ENCODE peak calls at places on chromosomes 13 and 19, in four cellular contexts. N is fibroblast of the aortic adventitia, G is RWPE2, Y is cardiac fibroblast. I is an unnamed sample.

GRCh38 chr19:16445238-16446107 is 26.3 kb downstream of the EPS15L1 start:
- DNase-seq in N (no peak), G (no peak), Y (peak; percentile 71), I (peak; percentile 58)

GRCh38 chr19:12042893-12043292 is 7.4 kb upstream of the ZNF433 start:
- DNase-seq in N (no peak), G (no peak), Y (no peak), I (no peak)

GRCh38 chr13:33285420-33286124 is at the start of gene STARD13:
- DNase-seq in N (peak; percentile 98), G (peak; percentile 94), Y (peak; percentile 99), I (peak; percentile 59)

GRCh38 chr19:8004723-8005513 is 523 bp downstream of the ELAVL1 start:
- DNase-seq in N (peak; percentile 24), G (no peak), Y (peak; percentile 40), I (peak; percentile 52)

GRCh38 chr19:36266375-36266961 is 51.6 kb downstream of the ZNF146 start:
- DNase-seq in N (no peak), G (no peak), Y (peak; percentile 33), I (no peak)

GRCh38 chr13:40874138-40874776 is 84.8 kb downstream of the SLC25A15 start:
- DNase-seq in N (peak; percentile 10), G (no peak), Y (peak; percentile 6), I (no peak)

GRCh38 chr13:109385161-109385560 is 401.2 kb downstream of the IRS2 start:
- DNase-seq in N (no peak), G (no peak), Y (peak; percentile 44), I (no peak)

GRCh38 chr19:1302534-1303239 is 17.0 kb downstream of the EFNA2 start:
- DNase-seq in N (no peak), G (no peak), Y (no peak), I (no peak)

GRCh38 chr19:10288662-10289166 is 1.0 kb upstream of the ICAM5 start:
- DNase-seq in N (no peak), G (peak; percentile 81), Y (peak; percentile 36), I (peak; percentile 85)

GRCh38 chr19:15283141-15283885 is 49.0 kb downstream of the BRD4 start:
- DNase-seq in N (peak; percentile 83), G (no peak), Y (peak; percentile 69), I (no peak)

GRCh38 chr19:55958356-55958755 is 10.7 kb downstream of the NLRP8 start:
- DNase-seq in N (no peak), G (no peak), Y (no peak), I (no peak)

GRCh38 chr19:16470541-16470910 is 1.2 kb downstream of the EPS15L1 start:
- DNase-seq in N (no peak), G (no peak), Y (peak; percentile 25), I (no peak)

GRCh38 chr13:49958321-49958720 is 22.2 kb upstream of the SPRYD7 start:
- DNase-seq in N (peak; percentile 8), G (no peak), Y (no peak), I (no peak)

DNA sequence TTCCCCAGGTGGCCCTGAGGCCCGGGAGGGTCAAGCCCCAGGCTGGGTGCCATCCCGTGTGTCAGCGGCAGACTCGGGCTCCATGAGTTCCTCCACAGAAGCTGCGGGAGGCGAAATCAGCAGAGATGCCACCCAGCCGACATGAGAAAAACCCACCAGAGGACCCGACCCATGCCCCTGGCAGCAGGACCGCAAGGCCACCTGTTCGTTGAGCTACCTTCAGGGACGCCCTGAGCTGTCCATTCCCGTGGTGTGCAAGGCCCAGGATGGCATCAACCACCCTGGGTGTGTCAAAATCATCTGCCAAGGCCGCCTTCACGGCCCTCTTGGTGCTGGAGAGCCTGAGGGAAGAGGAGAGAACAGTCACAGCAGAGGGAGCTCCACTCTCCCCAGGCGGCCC is 30.4 kb downstream of the NAXD start:
- DNase-seq in N (no peak), G (no peak), Y (no peak), I (no peak)
- TF ChIP-seq CTCF in N (no peak), G (no peak), Y (no peak), I (no peak)

DNA sequence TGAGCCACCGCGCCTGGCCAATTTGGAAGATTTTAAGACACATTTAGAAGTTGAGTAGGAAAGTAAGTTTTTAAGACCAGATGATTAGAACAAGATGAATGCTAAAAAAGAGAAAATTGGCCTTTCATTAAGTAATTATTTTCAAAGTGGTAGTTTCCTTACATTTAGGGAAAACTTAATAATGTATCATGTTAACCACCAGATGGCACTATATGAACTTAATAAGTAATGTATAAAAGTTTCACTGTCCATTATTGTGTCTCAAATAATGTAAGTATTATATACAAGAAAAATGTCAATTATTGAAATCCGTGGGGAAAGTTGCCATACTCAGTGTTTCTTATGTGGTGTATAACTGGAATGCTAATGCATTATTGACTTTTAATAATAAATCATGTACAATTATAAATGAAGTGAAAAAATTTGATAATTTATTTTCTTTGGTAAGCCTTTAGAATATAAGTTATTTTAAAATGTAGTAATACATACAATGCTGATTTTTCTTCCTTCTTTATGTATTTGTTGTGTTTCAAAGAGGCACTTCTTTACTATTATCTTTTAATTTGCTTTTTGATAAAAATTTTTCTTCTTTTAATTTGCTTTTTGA is 29.2 kb downstream of the COG6 start:
- DNase-seq in N (peak; percentile 67), G (no peak), Y (peak; percentile 70), I (peak; percentile 12)
- TF ChIP-seq CTCF in N (no peak), G (peak; percentile 54), Y (no peak), I (no peak)

GRCh38 chr19:47047931-47048399 is 459 bp downstream of the TMEM160 start:
- DNase-seq in N (peak; percentile 91), G (no peak), Y (peak; percentile 94), I (peak; percentile 98)
- TF ChIP-seq CTCF in N (no peak), G (no peak), Y (no peak), I (no peak)

DNA sequence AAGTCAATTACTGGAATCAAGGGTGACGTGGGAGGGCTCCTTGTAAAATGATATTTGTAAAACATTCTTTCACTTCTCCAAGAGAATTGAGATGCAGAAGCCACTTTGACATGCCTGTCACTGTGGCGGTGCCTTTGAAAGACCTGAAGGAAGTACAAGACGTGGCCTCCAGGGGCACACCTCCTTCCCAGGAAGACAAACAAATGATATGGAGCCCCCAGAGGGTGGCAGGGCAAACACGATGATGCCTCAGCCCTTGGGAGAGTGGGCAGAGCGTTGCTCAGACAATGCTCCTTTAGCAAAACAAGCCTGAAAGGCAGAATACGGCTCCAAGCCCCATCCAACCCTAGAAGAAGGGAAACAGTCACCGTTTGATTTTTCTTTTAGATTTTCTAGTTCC is 9.3 kb upstream of the ATP12A start:
- DNase-seq in N (peak; percentile 8), G (no peak), Y (peak; percentile 21), I (no peak)
- TF ChIP-seq CTCF in N (peak; percentile 32), G (no peak), Y (no peak), I (no peak)

GRCh38 chr13:87667686-87668085 is 3.5 kb upstream of the SLITRK5 start:
- DNase-seq in N (no peak), G (no peak), Y (no peak), I (no peak)

GRCh38 chr13:87671824-87672603 is 843 bp downstream of the SLITRK5 start:
- DNase-seq in N (no peak), G (no peak), Y (no peak), I (peak; percentile 21)

GRCh38 chr13:87671031-87671823 is at the start of gene SLITRK5:
- DNase-seq in N (peak; percentile 5), G (peak; percentile 63), Y (peak; percentile 34), I (peak; percentile 84)

GRCh38 chr13:87666826-87667225 is 4.3 kb upstream of the SLITRK5 start:
- DNase-seq in N (no peak), G (no peak), Y (no peak), I (no peak)

GRCh38 chr13:87669379-87669978 is 1.7 kb upstream of the SLITRK5 start:
- DNase-seq in N (peak; percentile 6), G (no peak), Y (peak; percentile 31), I (peak; percentile 42)
- TF ChIP-seq CTCF in N (peak; percentile 50), G (peak; percentile 86), Y (peak; percentile 53), I (peak; percentile 39)

DNA sequence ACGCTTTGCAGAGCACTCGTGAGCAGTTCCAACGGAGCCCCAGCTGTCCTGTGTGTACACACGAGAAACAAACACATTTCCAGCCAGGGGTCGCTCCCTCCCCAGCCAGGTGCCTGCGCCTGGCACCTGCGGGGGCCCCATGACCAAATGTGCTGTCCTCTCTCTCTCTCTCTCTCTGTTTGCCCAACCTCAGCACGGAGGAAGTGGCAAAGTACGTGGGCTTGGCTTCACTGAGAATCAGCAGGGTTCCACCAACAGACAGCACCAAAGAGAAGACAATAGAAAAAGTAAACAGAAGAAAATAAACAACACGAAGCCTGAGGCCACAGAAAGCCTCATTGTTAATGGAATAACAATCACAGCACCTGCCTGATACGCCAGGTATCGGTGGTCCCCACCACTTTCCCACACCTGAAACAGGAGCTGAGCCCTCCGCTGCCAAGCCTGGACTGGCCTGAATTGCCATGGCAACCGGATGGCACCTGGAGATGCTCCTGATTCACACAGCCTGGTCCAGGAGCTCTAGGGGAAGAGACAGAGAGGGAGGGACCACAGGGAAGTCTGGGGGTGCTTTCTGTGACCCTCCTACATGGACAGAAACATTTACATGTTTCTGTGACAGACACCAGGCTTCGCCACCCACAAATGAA is 103.9 kb upstream of the CACNA1A start:
- DNase-seq in N (no peak), G (no peak), Y (no peak), I (no peak)
- TF ChIP-seq CTCF in N (no peak), G (no peak), Y (no peak), I (no peak)

I was measured in GM20000.